ENCODE peak calls at places on chromosomes 5 and 9, in four cellular contexts. M is GM12891, T is K562, Y is HepG2. S is an unnamed sample.

GRCh38 chr5:179268966-179269693 is 76.1 kb downstream of the ADAMTS2 start:
- DNase-seq in M (no peak), T (no peak), Y (no peak), S (no peak)

GRCh38 chr5:84494453-84494852 is 109.8 kb upstream of the EDIL3 start:
- DNase-seq in M (no peak), T (no peak), Y (no peak), S (no peak)

GRCh38 chr5:75050415-75050814 is 1.9 kb downstream of the GCNT4 start:
- DNase-seq in M (no peak), T (peak; percentile 30), Y (peak; percentile 30), S (no peak)

GRCh38 chr5:446864-447263 is 3.9 kb downstream of the EXOC3 start:
- DNase-seq in M (no peak), T (peak; percentile 50), Y (peak; percentile 42), S (no peak)

GRCh38 chr5:126492939-126493338 is 69.7 kb downstream of the GRAMD2B start:
- DNase-seq in M (no peak), T (peak; percentile 67), Y (peak; percentile 35), S (no peak)

GRCh38 chr9:124007157-124007460 is 4.5 kb upstream of the LHX2 start:
- DNase-seq in M (no peak), T (no peak), Y (no peak), S (no peak)

GRCh38 chr9:92723299-92723625 is 41.4 kb downstream of the BICD2 start:
- DNase-seq in M (no peak), T (no peak), Y (no peak), S (no peak)

GRCh38 chr5:75054110-75054930 is 2.0 kb upstream of the GCNT4 start:
- DNase-seq in M (no peak), T (no peak), Y (no peak), S (no peak)

GRCh38 chr5:173670130-173670591 is 53.7 kb upstream of the BOD1 start:
- DNase-seq in M (no peak), T (no peak), Y (no peak), S (no peak)

GRCh38 chr5:132238169-132238744 is 10.6 kb upstream of the P4HA2 start:
- DNase-seq in M (no peak), T (peak; percentile 86), Y (peak; percentile 41), S (no peak)

GRCh38 chr5:168549554-168549953 is 20.4 kb downstream of the FBLL1 start:
- DNase-seq in M (no peak), T (no peak), Y (no peak), S (no peak)

GRCh38 chr9:134367796-134368490 is 41.7 kb downstream of the RXRA start:
- DNase-seq in M (no peak), T (no peak), Y (no peak), S (no peak)
- TF ChIP-seq POLR2AphosphoS5 in M (no peak), T (no peak), Y (no peak), S (no peak)

DNA sequence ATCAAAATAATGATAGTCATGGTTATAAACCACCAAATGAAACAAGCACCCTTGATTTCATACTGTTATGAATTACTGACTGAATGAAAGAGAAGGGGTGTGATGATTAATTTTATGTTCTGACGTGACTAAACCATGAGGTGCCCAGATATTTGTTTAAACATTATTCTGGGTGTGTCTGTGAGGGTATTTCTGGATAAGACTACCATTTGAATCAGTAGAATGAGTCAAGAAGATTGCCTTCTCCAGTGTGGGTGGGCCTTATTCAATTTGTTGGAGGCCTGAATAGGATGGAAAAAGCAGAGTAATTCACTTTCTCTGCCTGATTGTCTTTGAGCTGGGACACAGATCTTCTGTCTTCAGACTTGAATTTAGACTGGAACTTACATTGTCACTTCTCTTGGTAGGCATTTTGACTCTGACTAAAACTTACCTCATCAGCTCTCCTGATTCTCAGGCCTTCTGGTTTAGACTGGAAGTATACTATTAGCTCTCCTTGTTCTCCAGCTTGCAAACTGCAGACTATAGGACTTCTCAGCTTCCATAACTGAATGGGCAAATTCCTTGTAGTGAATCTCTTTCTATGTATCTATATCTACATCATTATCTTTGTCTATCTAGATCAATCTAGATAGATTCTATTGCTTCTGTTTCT is 321.9 kb upstream of the TARS1 start:
- DNase-seq in M (no peak), T (no peak), Y (no peak), S (no peak)
- TF ChIP-seq TAF1 in M (no peak), T (no peak), Y (no peak), S (no peak)

GRCh38 chr5:10301842-10302610 is 5.7 kb downstream of the CMBL start:
- DNase-seq in M (no peak), T (no peak), Y (no peak), S (no peak)
- TF ChIP-seq POLR2A in M (no peak), T (no peak), Y (no peak), S (no peak)

DNA sequence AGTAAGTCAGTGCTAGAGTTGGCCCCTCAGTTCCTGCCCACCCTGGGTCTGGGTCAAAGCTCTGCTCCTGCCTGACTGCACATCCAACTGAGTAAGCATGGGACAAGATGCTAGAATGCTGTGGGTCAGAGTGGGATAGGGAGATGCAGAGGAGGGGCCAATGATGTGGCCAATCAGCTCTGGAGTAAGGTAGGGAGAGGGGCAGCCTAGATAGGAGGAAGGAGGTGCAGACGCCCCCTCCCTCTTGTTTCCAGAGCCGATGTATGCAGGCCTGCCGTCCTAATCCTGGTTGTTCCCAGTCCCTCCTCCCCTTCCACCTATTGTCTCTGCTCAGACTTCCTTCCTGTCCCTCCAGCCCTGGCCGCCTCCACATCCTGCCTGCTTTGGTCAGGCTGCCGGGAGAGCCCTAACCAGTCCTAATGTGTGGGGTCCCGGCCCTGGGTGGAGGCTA is 1.3 kb downstream of the ARAP3 start:
- DNase-seq in M (no peak), T (no peak), Y (peak; percentile 7), S (no peak)
- TF ChIP-seq POLR2AphosphoS5 in M (no peak), T (no peak), Y (no peak), S (no peak)

DNA sequence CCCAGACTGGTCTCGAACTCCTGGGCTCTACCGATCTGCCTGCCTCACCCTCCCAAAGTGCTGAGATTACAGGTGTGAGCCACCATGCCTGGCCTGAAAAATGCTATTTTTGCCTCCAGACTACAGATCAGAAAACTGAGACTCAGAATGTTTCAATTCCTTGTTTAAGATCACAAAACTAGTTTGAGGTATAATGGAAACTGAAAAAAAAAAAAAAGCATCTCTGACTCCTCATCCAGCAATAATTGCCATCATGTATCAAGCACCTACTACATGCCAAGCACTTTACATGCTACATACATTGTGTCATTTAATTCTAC is 35.6 kb downstream of the PLAC8L1 start:
- DNase-seq in M (no peak), T (no peak), Y (no peak), S (no peak)
- TF ChIP-seq TAF1 in M (no peak), T (no peak), Y (no peak), S (no peak)

DNA sequence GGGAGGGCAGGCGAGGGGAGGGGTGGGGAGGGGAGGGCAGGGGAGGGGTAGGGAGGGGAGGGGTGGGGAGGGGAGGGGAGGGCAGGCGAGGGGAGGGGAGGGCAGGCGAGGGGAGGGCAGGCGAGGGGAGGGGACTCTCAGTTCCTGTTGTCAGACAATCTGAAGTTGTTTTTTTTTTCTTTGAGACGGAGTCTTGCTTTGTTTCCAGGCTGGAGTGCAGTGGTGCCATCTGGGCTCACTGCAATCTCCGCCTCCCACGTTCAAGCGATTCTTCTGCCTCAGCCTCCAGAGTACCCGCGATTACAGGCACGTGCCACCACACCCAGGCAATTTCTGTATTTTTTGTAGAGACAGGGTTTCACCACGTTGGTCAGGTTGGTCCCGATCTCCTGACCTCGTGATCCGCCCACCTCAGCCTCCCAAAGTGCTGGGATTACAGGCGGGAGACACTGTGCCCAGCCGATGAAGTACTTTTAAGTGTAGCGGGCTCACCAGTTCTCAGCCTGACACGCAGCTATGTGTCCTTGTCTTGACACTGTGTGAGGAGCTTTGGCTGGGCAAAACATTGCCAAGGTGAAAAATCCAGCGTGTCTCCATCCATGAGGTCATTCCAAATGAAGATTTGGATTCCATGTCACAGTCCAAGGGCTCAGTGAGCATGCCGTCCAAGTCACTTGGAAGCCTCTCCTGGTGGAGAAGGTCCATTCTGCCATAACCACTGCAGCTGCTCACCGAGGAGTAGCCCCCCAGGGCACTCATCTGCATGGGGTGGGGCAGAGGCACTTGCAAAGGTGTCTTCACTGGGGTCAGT is 32.1 kb downstream of the OR2V1 start:
- DNase-seq in M (no peak), T (peak; percentile 30), Y (no peak), S (no peak)
- TF ChIP-seq POLR2A in M (no peak), T (no peak), Y (no peak), S (no peak)

GRCh38 chr5:111480346-111480745 is 32.0 kb downstream of the STARD4 start:
- DNase-seq in M (no peak), T (no peak), Y (no peak), S (no peak)
- TF ChIP-seq POLR2AphosphoS5 in M (no peak), T (no peak), Y (no peak), S (no peak)